ENCODE peak calls at places on chromosomes 13 and 19, in eight cellular contexts. X, J, E, Q, A, Z, W and T are unnamed samples.

GRCh38 chr13:48631441-48631840 is 22.3 kb upstream of the CYSLTR2 start:
- DNase-seq in Z (no peak), X (no peak), Q (no peak), J (no peak), W (peak; percentile 58), E (no peak), A (no peak), T (no peak)

GRCh38 chr13:58953638-58954037 is 1210.1 kb downstream of the DIAPH3 start:
- DNase-seq in Z (no peak), Q (no peak), W (no peak), E (no peak), X (no peak), J (no peak), A (no peak), T (no peak)

GRCh38 chr13:112842343-112842856 is 126.6 kb upstream of the MCF2L start:
- DNase-seq in Q (peak; percentile 40), W (peak; percentile 84), E (no peak), J (peak; percentile 80), Z (peak; percentile 32), X (peak; percentile 20), A (peak; percentile 56), T (peak; percentile 58)

GRCh38 chr13:24063281-24063851 is 97.2 kb upstream of the SPATA13 start:
- DNase-seq in X (no peak), A (peak; percentile 76), W (peak; percentile 78), E (no peak), Q (no peak), Z (no peak), J (no peak), T (peak; percentile 38)

GRCh38 chr13:109667754-109668360 is 118.5 kb downstream of the IRS2 start:
- DNase-seq in Z (no peak), E (no peak), A (no peak), Q (no peak), X (no peak), W (peak; percentile 10), J (no peak), T (no peak)

GRCh38 chr13:47039106-47039505 is 142.3 kb upstream of the HTR2A start:
- DNase-seq in A (no peak), Z (no peak), Q (no peak), J (no peak), X (no peak), E (peak; percentile 89), W (peak; percentile 70), T (no peak)

GRCh38 chr19:40716655-40717324 is at the start of the genes COQ8B and ITPKC:
- DNase-seq in J (peak; percentile 100), A (peak; percentile 100), E (peak; percentile 96), X (peak; percentile 99), Z (peak; percentile 100), W (peak; percentile 98), Q (peak; percentile 100), T (peak; percentile 100)

GRCh38 chr13:61884830-61885229 is 469.2 kb upstream of the PCDH20 start:
- DNase-seq in Q (no peak), A (no peak), J (no peak), E (no peak), X (no peak), Z (no peak), W (no peak), T (no peak)

GRCh38 chr13:56659041-56659471 is 481.7 kb upstream of the PRR20A start:
- DNase-seq in E (no peak), W (no peak), Q (no peak), A (no peak), Z (no peak), X (no peak), J (peak; percentile 38), T (no peak)

GRCh38 chr19:41748012-41748411 is 7.3 kb upstream of the CEACAM6 start:
- DNase-seq in X (no peak), Z (no peak), A (no peak), W (no peak), J (no peak), Q (no peak), E (no peak), T (no peak)

DNA sequence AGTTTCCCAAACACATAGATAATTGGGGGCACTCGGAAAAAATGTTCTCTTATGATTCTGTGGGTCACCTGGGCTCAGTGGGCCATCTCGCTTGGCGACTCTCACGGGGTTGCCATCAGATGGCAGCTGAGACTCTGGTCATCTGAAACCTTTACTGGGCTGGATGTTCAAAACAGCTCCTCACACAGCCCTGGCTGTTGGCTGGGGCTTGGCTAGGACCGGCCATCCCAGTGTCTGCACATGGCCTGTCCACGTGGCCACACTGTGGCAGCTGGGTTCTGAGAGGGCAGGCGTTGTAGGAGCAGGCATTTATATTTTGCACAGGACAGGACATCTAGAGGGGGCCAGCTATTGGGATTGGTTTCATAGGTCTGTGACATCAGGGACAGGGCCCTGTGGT is 15.5 kb downstream of the MED25 start:
- DNase-seq in Q (no peak), J (peak; percentile 92), A (no peak), Z (no peak), X (no peak), E (no peak), W (no peak), T (no peak)
- H3K36me3 ChIP-seq in Q (peaks cover 98% of the 10 kb centered on the region), J (peaks cover 3% of the 10 kb centered on the region), A (peaks cover 98% of the 10 kb centered on the region), Z (no peaks in the 10 kb centered on the region), X (peaks cover 21% of the 10 kb centered on the region), E (peaks cover 76% of the 10 kb centered on the region), W (peaks cover 27% of the 10 kb centered on the region), T (peaks cover 99% of the 10 kb centered on the region)

GRCh38 chr19:17473041-17473440 is 2.7 kb downstream of the SLC27A1 start:
- DNase-seq in E (peak; percentile 90), A (no peak), Z (no peak), Q (no peak), W (peak; percentile 82), X (peak; percentile 38), J (no peak), T (no peak)

GRCh38 chr19:17470204-17470841 is at the start of gene SLC27A1:
- DNase-seq in X (peak; percentile 99), E (peak; percentile 98), J (peak; percentile 99), W (peak; percentile 100), Z (peak; percentile 100), Q (peak; percentile 98), A (peak; percentile 100), T (peak; percentile 98)

GRCh38 chr19:17469371-17470203 is 737 bp upstream of the SLC27A1 start:
- DNase-seq in J (peak; percentile 98), Q (peak; percentile 98), W (peak; percentile 98), A (peak; percentile 96), Z (peak; percentile 98), E (peak; percentile 89), X (peak; percentile 99), T (peak; percentile 95)

GRCh38 chr19:17469092-17469370 is 1.3 kb upstream of the SLC27A1 start:
- DNase-seq in Z (no peak), X (no peak), J (no peak), W (no peak), E (peak; percentile 13), A (no peak), Q (no peak), T (no peak)

GRCh38 chr19:17471410-17472125 is 1.2 kb downstream of the SLC27A1 start:
- DNase-seq in E (no peak), A (no peak), W (no peak), Z (peak; percentile 42), Q (no peak), X (no peak), J (no peak), T (no peak)
- H3K4me1 ChIP-seq in E (peaks cover 18% of the 10 kb centered on the region), A (peaks cover 46% of the 10 kb centered on the region), W (peaks cover 14% of the 10 kb centered on the region), Z (peaks cover 12% of the 10 kb centered on the region), Q (peaks cover 11% of the 10 kb centered on the region), X (peaks cover 43% of the 10 kb centered on the region), J (peaks cover 37% of the 10 kb centered on the region), T (peaks cover 75% of the 10 kb centered on the region)

GRCh38 chr19:55406091-55406868 is 1.3 kb downstream of the UBE2S start:
- DNase-seq in Q (no peak), J (peak; percentile 20), E (no peak), W (no peak), X (no peak), Z (no peak), A (no peak), T (no peak)

GRCh38 chr19:55408320-55408836 is 790 bp upstream of the UBE2S start:
- DNase-seq in W (no peak), J (no peak), E (no peak), X (no peak), Q (no peak), Z (no peak), A (no peak), T (no peak)

GRCh38 chr19:55405638-55406037 is 1.9 kb downstream of the UBE2S start:
- DNase-seq in Z (no peak), W (no peak), E (no peak), J (no peak), X (no peak), A (no peak), Q (no peak), T (no peak)

GRCh38 chr19:55406869-55407624 is 541 bp downstream of the UBE2S start:
- DNase-seq in E (no peak), J (peak; percentile 38), A (peak; percentile 26), Z (no peak), X (peak; percentile 27), W (peak; percentile 53), Q (peak; percentile 67), T (peak; percentile 34)

GRCh38 chr19:55407625-55408319 is at the start of gene UBE2S:
- DNase-seq in Q (peak; percentile 99), E (peak; percentile 99), W (peak; percentile 100), X (peak; percentile 99), A (peak; percentile 99), J (peak; percentile 98), Z (peak; percentile 99), T (peak; percentile 99)
- H3K4me3 ChIP-seq in Q (peak within 1 kb of the TSS; percentile 93), E (peak within 1 kb of the TSS; percentile 64), W (peak within 1 kb of the TSS; percentile 82), X (peak within 1 kb of the TSS; percentile 69), A (peak within 1 kb of the TSS; percentile 83), J (peak within 1 kb of the TSS; percentile 73), Z (peak within 1 kb of the TSS; percentile 94), T (peak within 1 kb of the TSS; percentile 98)

GRCh38 chr13:114257014-114257413 is 22.3 kb downstream of the CDC16 start:
- DNase-seq in Q (no peak), X (no peak), W (no peak), A (no peak), E (no peak), J (no peak), Z (peak; percentile 74), T (no peak)
- H3K36me3 ChIP-seq in Q (peaks cover 88% of the 10 kb centered on the region), X (peaks cover 15% of the 10 kb centered on the region), W (peaks cover 61% of the 10 kb centered on the region), A (peaks cover 67% of the 10 kb centered on the region), E (peaks cover 44% of the 10 kb centered on the region), J (peaks cover 9% of the 10 kb centered on the region), Z (peaks cover 59% of the 10 kb centered on the region), T (peaks cover 95% of the 10 kb centered on the region)

GRCh38 chr19:1065606-1066109 is 1.3 kb upstream of the ARHGAP45 start:
- DNase-seq in Z (peak; percentile 53), A (no peak), X (no peak), W (no peak), Q (peak; percentile 86), J (no peak), E (no peak), T (no peak)
- H3K4me1 ChIP-seq in Z (peaks cover 8% of the 10 kb centered on the region), A (peaks cover 41% of the 10 kb centered on the region), X (peaks cover 38% of the 10 kb centered on the region), W (peaks cover 18% of the 10 kb centered on the region), Q (peaks cover 37% of the 10 kb centered on the region), J (peaks cover 20% of the 10 kb centered on the region), E (peaks cover 3% of the 10 kb centered on the region), T (peaks cover 48% of the 10 kb centered on the region)